ENCODE peak calls at places on chromosome 2, in nine cellular contexts. X is coronary artery, B is NCI-H774, C is sigmoid colon, H is dorsolateral prefrontal cortex, W is T-cell, S is transverse colon, N is stromal cell of bone marrow, M is T-helper 9 cell. Z is an unnamed sample.

GRCh38 chr2:28193552-28194383 is 198.9 kb upstream of the FOSL2 start:
- DNase-seq in N (no peak), X (no peak), H (no peak), B (no peak), W (no peak), M (no peak), C (no peak), S (no peak), Z (no peak)

GRCh38 chr2:28683100-28683706 is 68.4 kb upstream of the PPP1CB start:
- DNase-seq in C (peak), M (no peak), H (no peak), W (no peak), N (peak), B (peak), S (peak), X (peak), Z (no peak)

GRCh38 chr2:202353430-202353829 is 22.7 kb upstream of the BMPR2 start:
- DNase-seq in X (no peak), N (no peak), M (no peak), H (no peak), W (no peak), B (no peak), S (no peak), C (peak), Z (no peak)

GRCh38 chr2:151230627-151231026 is 31.0 kb downstream of the RBM43 start:
- DNase-seq in H (no peak), N (no peak), M (no peak), W (no peak), C (no peak), X (no peak), B (no peak), S (no peak), Z (no peak)

GRCh38 chr2:8306530-8307351 is 375.1 kb upstream of the ID2 start:
- DNase-seq in S (no peak), H (no peak), C (no peak), X (peak), W (no peak), N (no peak), B (no peak), M (no peak), Z (peak)

GRCh38 chr2:29389686-29390085 is 274.5 kb downstream of the CLIP4 start:
- DNase-seq in W (no peak), B (no peak), S (no peak), N (no peak), C (no peak), H (no peak), M (no peak), X (no peak), Z (no peak)

GRCh38 chr2:128602038-128602698 is 283.5 kb upstream of the HS6ST1 start:
- DNase-seq in B (no peak), N (no peak), S (no peak), M (no peak), C (peak), H (no peak), W (no peak), X (peak), Z (no peak)

GRCh38 chr2:126802774-126803421 is 95.8 kb upstream of the TEX51 start:
- DNase-seq in C (peak), B (no peak), S (peak), X (no peak), M (no peak), N (no peak), W (no peak), H (no peak), Z (no peak)

GRCh38 chr2:168424112-168424951 is 31.7 kb upstream of the CERS6 start:
- DNase-seq in H (no peak), W (no peak), S (no peak), B (no peak), X (no peak), M (no peak), N (no peak), C (no peak), Z (no peak)

GRCh38 chr2:6011871-6012380 is 319.7 kb downstream of the SOX11 start:
- DNase-seq in N (no peak), H (no peak), C (no peak), X (no peak), M (no peak), B (no peak), W (no peak), S (no peak), Z (no peak)

GRCh38 chr2:224951723-224952481 is 90.4 kb downstream of the DOCK10 start:
- DNase-seq in M (no peak), S (no peak), W (no peak), N (no peak), C (no peak), H (no peak), B (no peak), X (no peak), Z (no peak)

GRCh38 chr2:219887870-219888269 is 260.4 kb downstream of the SLC4A3 start:
- DNase-seq in B (no peak), C (no peak), N (no peak), X (no peak), H (no peak), W (no peak), S (no peak), M (no peak), Z (no peak)

GRCh38 chr2:157741819-157742484 is 113.3 kb upstream of the ACVR1C start:
- DNase-seq in B (no peak), N (no peak), S (no peak), W (no peak), C (no peak), X (no peak), H (peak), M (no peak), Z (no peak)

GRCh38 chr2:219249203-219249980 is 3.7 kb upstream of the TUBA4B start:
- DNase-seq in W (peak), N (peak), M (peak), B (peak), C (peak), S (peak), H (peak), X (peak), Z (no peak)

GRCh38 chr2:102891261-102891660 is 129.4 kb downstream of the TMEM182 start:
- DNase-seq in H (no peak), N (peak), B (no peak), S (no peak), C (no peak), M (no peak), X (no peak), W (no peak), Z (no peak)

GRCh38 chr2:5479265-5479928 is 212.8 kb upstream of the SOX11 start:
- DNase-seq in W (no peak), C (no peak), M (no peak), H (no peak), N (no peak), S (no peak), B (no peak), X (no peak), Z (peak)

GRCh38 chr2:215793747-215794595 is 219.4 kb downstream of the MREG start:
- DNase-seq in W (no peak), X (no peak), B (no peak), S (peak), N (peak), C (no peak), M (no peak), H (no peak), Z (no peak)

GRCh38 chr2:218224206-218224605 is 7.2 kb downstream of the ARPC2 start:
- DNase-seq in B (no peak), S (no peak), W (no peak), H (no peak), C (no peak), M (no peak), X (no peak), N (no peak), Z (no peak)

GRCh38 chr2:18690342-18690741 is 101.0 kb upstream of the NT5C1B start:
- DNase-seq in N (no peak), X (no peak), M (no peak), S (no peak), B (no peak), C (no peak), W (no peak), H (no peak), Z (no peak)

GRCh38 chr2:38690499-38691420 is 24.8 kb downstream of the GALM start:
- DNase-seq in N (peak), C (no peak), S (peak), W (no peak), X (no peak), B (no peak), M (no peak), H (no peak), Z (no peak)

GRCh38 chr2:183000846-183001245 is 37.4 kb downstream of the NCKAP1 start:
- DNase-seq in X (no peak), M (no peak), B (no peak), C (no peak), S (no peak), W (no peak), H (no peak), N (no peak), Z (no peak)

GRCh38 chr2:197986977-197987376 is 182.6 kb downstream of the PLCL1 start:
- DNase-seq in S (no peak), B (no peak), C (no peak), N (no peak), W (no peak), M (no peak), X (no peak), H (no peak), Z (no peak)

GRCh38 chr2:168948621-168949212 is 47.6 kb downstream of the G6PC2 start:
- DNase-seq in S (no peak), M (no peak), H (no peak), N (no peak), B (no peak), X (no peak), W (no peak), C (no peak), Z (peak)

GRCh38 chr2:226115102-226115831 is 684.4 kb downstream of the IRS1 start:
- DNase-seq in M (no peak), C (no peak), N (peak), H (no peak), W (no peak), B (no peak), X (no peak), S (no peak), Z (no peak)

GRCh38 chr2:17057109-17058017 is 391.7 kb upstream of the CYRIA start:
- DNase-seq in C (no peak), W (no peak), B (no peak), X (no peak), N (no peak), H (no peak), M (no peak), S (no peak), Z (no peak)

GRCh38 chr2:201084863-201085262 is 13.1 kb downstream of the NDUFB3 start:
- DNase-seq in W (no peak), X (no peak), B (no peak), M (no peak), H (no peak), N (no peak), C (no peak), S (no peak), Z (no peak)

GRCh38 chr2:176134045-176134444 is 4.5 kb downstream of the HOXD8 start:
- DNase-seq in C (no peak), M (no peak), B (no peak), N (no peak), S (no peak), X (no peak), W (no peak), H (no peak), Z (no peak)

GRCh38 chr2:40400336-40400953 is 51.4 kb downstream of the SLC8A1 start:
- DNase-seq in W (no peak), S (no peak), M (no peak), B (no peak), H (no peak), X (no peak), N (no peak), C (no peak), Z (no peak)

GRCh38 chr2:237886702-237887481 is 27.5 kb downstream of the RAMP1 start:
- DNase-seq in N (no peak), C (peak), H (no peak), M (no peak), B (no peak), S (peak), X (no peak), W (no peak), Z (no peak)